ENCODE peak calls at places on chromosomes 2 and 18, in four cellular contexts. Z is GM12878, W is HepG2, K is GM23338. V is an unnamed sample.

GRCh38 chr18:41690332-41691110 is 264.5 kb upstream of the PIK3C3 start:
- DNase-seq in Z (no peak), K (no peak), W (no peak), V (no peak)

GRCh38 chr18:68484241-68484640 is 230.7 kb downstream of the TMX3 start:
- DNase-seq in W (no peak), Z (no peak), K (no peak), V (no peak)

GRCh38 chr2:240925576-240926515 is 19.7 kb downstream of the CROCC2 start:
- DNase-seq in K (no peak), Z (no peak), W (no peak), V (no peak)

GRCh38 chr2:26598336-26599006 is 42.7 kb downstream of the CIB4 start:
- DNase-seq in Z (no peak), W (no peak), K (no peak), V (no peak)

GRCh38 chr18:9117980-9118841 is 15.7 kb downstream of the NDUFV2 start:
- DNase-seq in K (no peak), W (no peak), Z (no peak), V (no peak)

GRCh38 chr2:198309673-198310280 is 505.4 kb downstream of the PLCL1 start:
- DNase-seq in W (peak; percentile 42), Z (no peak), K (peak; percentile 74), V (peak; percentile 37)

GRCh38 chr2:107303964-107304363 is 418.0 kb upstream of the ST6GAL2 start:
- DNase-seq in Z (no peak), W (no peak), K (no peak), V (no peak)

GRCh38 chr18:5964996-5965395 is 69.7 kb upstream of the TMEM200C start:
- DNase-seq in Z (no peak), W (no peak), K (no peak), V (no peak)

GRCh38 chr2:46131-46470 is 204 bp downstream of the FAM110C start:
- DNase-seq in Z (no peak), K (peak; percentile 48), W (no peak), V (no peak)

GRCh38 chr2:166127217-166128155 is at the start of gene SCN1A:
- DNase-seq in W (peak; percentile 89), K (peak; percentile 81), Z (no peak), V (peak; percentile 2)

GRCh38 chr2:217103752-217104540 is 244.1 kb upstream of the TNP1 start:
- DNase-seq in W (no peak), Z (no peak), K (peak; percentile 12), V (no peak)

GRCh38 chr18:33264566-33264965 is 176.0 kb downstream of the CCDC178 start:
- DNase-seq in K (no peak), W (no peak), Z (no peak), V (no peak)

GRCh38 chr2:12712871-12713270 is 3.9 kb upstream of the TRIB2 start:
- DNase-seq in Z (no peak), K (no peak), W (no peak), V (no peak)

GRCh38 chr2:230919240-230919639 is 5.8 kb downstream of the GPR55 start:
- DNase-seq in W (no peak), K (no peak), Z (no peak), V (no peak)

GRCh38 chr2:42214669-42215068 is 45.5 kb downstream of the EML4 start:
- DNase-seq in W (no peak), K (no peak), Z (no peak), V (no peak)

GRCh38 chr18:59686260-59686659 is 11.0 kb downstream of the CCBE1 start:
- DNase-seq in Z (no peak), K (no peak), W (no peak), V (no peak)

GRCh38 chr2:68369340-68369734 is 4.3 kb downstream of the PLEK start:
- DNase-seq in K (no peak), Z (no peak), W (no peak), V (no peak)

GRCh38 chr2:73981081-73981968 is 3.4 kb upstream of the TET3 start:
- DNase-seq in K (peak; percentile 88), Z (no peak), W (peak; percentile 25), V (peak; percentile 81)

GRCh38 chr2:238597638-238598528 is 171.2 kb downstream of the ASB1 start:
- DNase-seq in W (no peak), K (no peak), Z (no peak), V (no peak)

GRCh38 chr2:133379159-133379558 is 189.1 kb downstream of the NCKAP5 start:
- DNase-seq in W (no peak), K (no peak), Z (no peak), V (no peak)

GRCh38 chr18:7603259-7604000 is 36.3 kb downstream of the PTPRM start:
- DNase-seq in K (peak; percentile 9), W (no peak), Z (no peak), V (no peak)

GRCh38 chr2:27914046-27914792 is 23.7 kb downstream of the BABAM2 start:
- DNase-seq in Z (no peak), W (peak; percentile 9), K (no peak), V (no peak)

GRCh38 chr2:112836695-112837117 is at the start of gene IL1B:
- DNase-seq in K (no peak), W (no peak), Z (no peak), V (peak; percentile 16)

GRCh38 chr2:15867194-15868171 is 72.9 kb upstream of the MYCN start:
- DNase-seq in K (no peak), Z (no peak), W (no peak), V (no peak)

DNA sequence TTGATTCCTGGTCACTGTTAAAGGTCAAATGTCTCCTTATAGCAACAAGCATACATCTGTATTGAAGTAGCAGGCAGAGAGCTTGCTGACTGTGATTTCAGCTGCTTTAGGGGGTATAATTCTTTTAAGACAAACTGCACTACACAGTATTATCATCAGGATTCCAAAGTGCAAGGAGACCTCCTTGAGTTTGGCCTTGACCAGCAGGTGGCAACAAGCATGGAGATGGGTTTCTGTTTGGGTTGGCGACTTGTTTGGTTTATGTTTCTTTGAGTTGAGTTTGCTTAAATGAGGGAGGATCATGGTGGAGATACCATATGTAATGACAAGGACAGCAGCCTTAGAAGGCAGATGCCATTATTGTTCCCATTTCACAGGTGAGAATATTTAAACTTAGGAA is 681.0 kb upstream of the ID2 start:
- DNase-seq in K (no peak), Z (no peak), W (no peak), V (peak; percentile 12)
- TF ChIP-seq CTCF in K (peak; percentile 21), Z (no peak), W (no peak), V (peak; percentile 38)

GRCh38 chr2:98161202-98161601 is 74.2 kb downstream of the VWA3B start:
- DNase-seq in Z (no peak), W (no peak), K (no peak), V (no peak)

GRCh38 chr2:98157557-98157956 is 70.6 kb downstream of the VWA3B start:
- DNase-seq in Z (no peak), W (no peak), K (peak; percentile 66), V (no peak)

GRCh38 chr2:98155721-98156120 is 68.8 kb downstream of the VWA3B start:
- DNase-seq in Z (no peak), K (no peak), W (no peak), V (no peak)

GRCh38 chr2:98160574-98160973 is 73.6 kb downstream of the VWA3B start:
- DNase-seq in K (no peak), Z (no peak), W (no peak), V (no peak)

DNA sequence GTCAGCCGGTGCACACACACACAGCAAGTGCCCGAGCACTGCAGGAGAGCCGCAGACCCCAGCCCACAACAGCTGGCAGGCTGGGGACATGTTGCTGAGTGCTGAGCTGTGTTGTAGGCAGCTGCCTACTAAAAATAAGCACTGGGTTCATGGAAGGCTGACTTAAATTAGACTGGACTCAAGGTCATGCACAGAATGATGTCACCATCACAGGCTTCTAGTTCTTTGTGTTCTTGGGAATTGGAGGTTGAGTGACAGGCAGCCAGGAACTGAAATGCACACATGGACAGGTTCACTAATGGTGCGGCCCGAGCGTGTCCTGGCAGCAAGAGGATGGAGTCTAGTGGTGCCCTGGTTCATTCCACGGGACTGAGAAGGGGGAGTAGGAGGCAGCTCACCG is 71.3 kb downstream of the VWA3B start:
- DNase-seq in Z (no peak), K (no peak), W (peak; percentile 19), V (no peak)
- TF ChIP-seq JUNB in Z (no peak), K (no peak), W (no peak), V (no peak)

DNA sequence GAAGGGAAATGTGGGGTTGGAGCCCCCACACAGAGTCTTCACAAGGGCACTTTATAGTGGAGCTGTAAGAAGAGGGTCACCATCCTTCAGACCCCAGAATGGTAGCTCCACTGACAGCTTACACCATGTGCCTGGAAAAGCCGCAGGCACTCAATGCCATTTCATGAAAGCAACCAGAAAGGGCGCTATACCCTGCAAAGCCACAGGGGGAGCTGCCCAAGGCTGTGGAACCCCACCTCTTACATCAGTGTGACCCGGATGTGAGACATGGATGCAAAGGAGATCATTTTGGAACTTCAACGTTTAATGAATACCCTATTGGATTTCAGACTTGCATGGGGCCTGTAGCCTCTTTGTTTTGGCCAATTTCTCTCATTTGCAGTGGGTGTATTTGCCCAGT is 694.7 kb downstream of the CBLN2 start:
- DNase-seq in W (no peak), Z (no peak), K (peak; percentile 3), V (no peak)
- TF ChIP-seq CTCF in W (no peak), Z (no peak), K (peak; percentile 19), V (no peak)

GRCh38 chr2:195533771-195534642 is 123.0 kb upstream of the SLC39A10 start:
- DNase-seq in K (peak; percentile 11), Z (no peak), W (no peak), V (peak; percentile 38)

GRCh38 chr2:195531754-195532153 is 125.3 kb upstream of the SLC39A10 start:
- DNase-seq in W (no peak), Z (no peak), K (no peak), V (no peak)

GRCh38 chr2:195532255-195532627 is 124.8 kb upstream of the SLC39A10 start:
- DNase-seq in W (no peak), Z (no peak), K (no peak), V (no peak)

GRCh38 chr2:195535911-195536522 is 121.0 kb upstream of the SLC39A10 start:
- DNase-seq in Z (peak; percentile 92), W (no peak), K (no peak), V (no peak)

GRCh38 chr2:195532628-195533271 is 124.3 kb upstream of the SLC39A10 start:
- DNase-seq in K (no peak), W (no peak), Z (no peak), V (no peak)
- TF ChIP-seq JUNB in K (no peak), W (no peak), Z (no peak), V (no peak)

GRCh38 chr2:176873403-176873802 is 339.2 kb upstream of the HNRNPA3 start:
- DNase-seq in Z (no peak), W (no peak), K (peak; percentile 47), V (no peak)
- TF ChIP-seq CTCF in Z (no peak), W (no peak), K (peak; percentile 56), V (no peak)